ENCODE peak calls at places on chromosomes 7 and 10, in ten cellular contexts. One of them, this sample, is unnamed.

GRCh38 chr10:133176546-133176945 is 16.5 kb downstream of the KNDC1 start:
- DNase-seq in activated T-helper 1 cell treated with anti-CD3 and anti-CD28 coated beads, Interleukin-2, amount 50 U/mL, for 16 hours: no peak
- DNase-seq in caudate nucleus: no peak
- DNase-seq in AG09319: no peak
- DNase-seq in psoas muscle: no peak
- DNase-seq in activated naive CD4-positive, alpha-beta T cell treated with anti-CD3 and anti-CD28 coated beads, Interleukin-2, amount 50 U/mL, for 16 hours: no peak
- DNase-seq in A172: no peak
- DNase-seq in colonic mucosa: no peak
- DNase-seq in NCI-H774: no peak
- DNase-seq in mesenteric fat pad: no peak
- DNase-seq in this sample: no peak

GRCh38 chr7:135980665-135981180 is 3.6 kb upstream of the MTPN start:
- DNase-seq in A172: peak
- DNase-seq in NCI-H774: no peak
- DNase-seq in AG09319: peak
- DNase-seq in colonic mucosa: peak
- DNase-seq in caudate nucleus: no peak
- DNase-seq in activated naive CD4-positive, alpha-beta T cell treated with anti-CD3 and anti-CD28 coated beads, Interleukin-2, amount 50 U/mL, for 16 hours: peak
- DNase-seq in activated T-helper 1 cell treated with anti-CD3 and anti-CD28 coated beads, Interleukin-2, amount 50 U/mL, for 16 hours: peak
- DNase-seq in psoas muscle: no peak
- DNase-seq in mesenteric fat pad: no peak
- DNase-seq in this sample: peak

GRCh38 chr7:94286111-94286510 is 108.6 kb upstream of the COL1A2 start:
- DNase-seq in caudate nucleus: no peak
- DNase-seq in psoas muscle: no peak
- DNase-seq in mesenteric fat pad: no peak
- DNase-seq in AG09319: no peak
- DNase-seq in activated T-helper 1 cell treated with anti-CD3 and anti-CD28 coated beads, Interleukin-2, amount 50 U/mL, for 16 hours: no peak
- DNase-seq in colonic mucosa: no peak
- DNase-seq in A172: no peak
- DNase-seq in NCI-H774: no peak
- DNase-seq in activated naive CD4-positive, alpha-beta T cell treated with anti-CD3 and anti-CD28 coated beads, Interleukin-2, amount 50 U/mL, for 16 hours: no peak
- DNase-seq in this sample: no peak

GRCh38 chr10:104333037-104333727 is 5.1 kb downstream of the ITPRIP start:
- DNase-seq in colonic mucosa: peak
- DNase-seq in psoas muscle: no peak
- DNase-seq in NCI-H774: no peak
- DNase-seq in AG09319: no peak
- DNase-seq in caudate nucleus: no peak
- DNase-seq in mesenteric fat pad: peak
- DNase-seq in activated T-helper 1 cell treated with anti-CD3 and anti-CD28 coated beads, Interleukin-2, amount 50 U/mL, for 16 hours: no peak
- DNase-seq in activated naive CD4-positive, alpha-beta T cell treated with anti-CD3 and anti-CD28 coated beads, Interleukin-2, amount 50 U/mL, for 16 hours: peak
- DNase-seq in A172: no peak
- DNase-seq in this sample: no peak

GRCh38 chr7:781936-782529 is 50.2 kb upstream of the SUN1 start:
- DNase-seq in NCI-H774: no peak
- DNase-seq in A172: no peak
- DNase-seq in AG09319: no peak
- DNase-seq in activated T-helper 1 cell treated with anti-CD3 and anti-CD28 coated beads, Interleukin-2, amount 50 U/mL, for 16 hours: no peak
- DNase-seq in mesenteric fat pad: no peak
- DNase-seq in caudate nucleus: no peak
- DNase-seq in colonic mucosa: no peak
- DNase-seq in activated naive CD4-positive, alpha-beta T cell treated with anti-CD3 and anti-CD28 coated beads, Interleukin-2, amount 50 U/mL, for 16 hours: no peak
- DNase-seq in psoas muscle: no peak
- DNase-seq in this sample: no peak

GRCh38 chr10:31961675-31962074 is 33.0 kb upstream of the ARHGAP12 start:
- DNase-seq in activated T-helper 1 cell treated with anti-CD3 and anti-CD28 coated beads, Interleukin-2, amount 50 U/mL, for 16 hours: no peak
- DNase-seq in colonic mucosa: no peak
- DNase-seq in NCI-H774: no peak
- DNase-seq in A172: peak
- DNase-seq in caudate nucleus: no peak
- DNase-seq in psoas muscle: no peak
- DNase-seq in activated naive CD4-positive, alpha-beta T cell treated with anti-CD3 and anti-CD28 coated beads, Interleukin-2, amount 50 U/mL, for 16 hours: no peak
- DNase-seq in mesenteric fat pad: no peak
- DNase-seq in AG09319: no peak
- DNase-seq in this sample: no peak

GRCh38 chr10:73219384-73219783 is 27.7 kb downstream of the DNAJC9 start:
- DNase-seq in activated naive CD4-positive, alpha-beta T cell treated with anti-CD3 and anti-CD28 coated beads, Interleukin-2, amount 50 U/mL, for 16 hours: no peak
- DNase-seq in A172: no peak
- DNase-seq in colonic mucosa: no peak
- DNase-seq in AG09319: no peak
- DNase-seq in NCI-H774: no peak
- DNase-seq in activated T-helper 1 cell treated with anti-CD3 and anti-CD28 coated beads, Interleukin-2, amount 50 U/mL, for 16 hours: no peak
- DNase-seq in mesenteric fat pad: no peak
- DNase-seq in psoas muscle: no peak
- DNase-seq in caudate nucleus: no peak
- DNase-seq in this sample: no peak

GRCh38 chr7:129569811-129570215 is 41.7 kb upstream of the NRF1 start:
- DNase-seq in colonic mucosa: peak
- DNase-seq in mesenteric fat pad: peak
- DNase-seq in caudate nucleus: no peak
- DNase-seq in activated naive CD4-positive, alpha-beta T cell treated with anti-CD3 and anti-CD28 coated beads, Interleukin-2, amount 50 U/mL, for 16 hours: no peak
- DNase-seq in psoas muscle: no peak
- DNase-seq in A172: peak
- DNase-seq in NCI-H774: no peak
- DNase-seq in activated T-helper 1 cell treated with anti-CD3 and anti-CD28 coated beads, Interleukin-2, amount 50 U/mL, for 16 hours: no peak
- DNase-seq in AG09319: peak
- DNase-seq in this sample: no peak

GRCh38 chr7:71612892-71613291 is 480.9 kb downstream of the GALNT17 start:
- DNase-seq in A172: no peak
- DNase-seq in psoas muscle: no peak
- DNase-seq in caudate nucleus: no peak
- DNase-seq in colonic mucosa: no peak
- DNase-seq in activated T-helper 1 cell treated with anti-CD3 and anti-CD28 coated beads, Interleukin-2, amount 50 U/mL, for 16 hours: no peak
- DNase-seq in NCI-H774: no peak
- DNase-seq in AG09319: no peak
- DNase-seq in activated naive CD4-positive, alpha-beta T cell treated with anti-CD3 and anti-CD28 coated beads, Interleukin-2, amount 50 U/mL, for 16 hours: no peak
- DNase-seq in mesenteric fat pad: no peak
- DNase-seq in this sample: no peak

GRCh38 chr7:138023618-138024333 is 21.9 kb upstream of the CREB3L2 start:
- DNase-seq in activated T-helper 1 cell treated with anti-CD3 and anti-CD28 coated beads, Interleukin-2, amount 50 U/mL, for 16 hours: no peak
- DNase-seq in A172: no peak
- DNase-seq in NCI-H774: no peak
- DNase-seq in colonic mucosa: no peak
- DNase-seq in mesenteric fat pad: no peak
- DNase-seq in caudate nucleus: no peak
- DNase-seq in activated naive CD4-positive, alpha-beta T cell treated with anti-CD3 and anti-CD28 coated beads, Interleukin-2, amount 50 U/mL, for 16 hours: no peak
- DNase-seq in AG09319: no peak
- DNase-seq in psoas muscle: no peak
- DNase-seq in this sample: no peak

GRCh38 chr7:150871601-150872000 is 19.3 kb downstream of the AOC1 start:
- DNase-seq in mesenteric fat pad: no peak
- DNase-seq in A172: no peak
- DNase-seq in caudate nucleus: no peak
- DNase-seq in activated T-helper 1 cell treated with anti-CD3 and anti-CD28 coated beads, Interleukin-2, amount 50 U/mL, for 16 hours: no peak
- DNase-seq in activated naive CD4-positive, alpha-beta T cell treated with anti-CD3 and anti-CD28 coated beads, Interleukin-2, amount 50 U/mL, for 16 hours: no peak
- DNase-seq in NCI-H774: no peak
- DNase-seq in colonic mucosa: no peak
- DNase-seq in AG09319: no peak
- DNase-seq in psoas muscle: no peak
- DNase-seq in this sample: no peak

GRCh38 chr10:52313350-52314006 is 603 bp upstream of the DKK1 start:
- DNase-seq in caudate nucleus: no peak
- DNase-seq in A172: no peak
- DNase-seq in NCI-H774: no peak
- DNase-seq in mesenteric fat pad: no peak
- DNase-seq in psoas muscle: no peak
- DNase-seq in activated T-helper 1 cell treated with anti-CD3 and anti-CD28 coated beads, Interleukin-2, amount 50 U/mL, for 16 hours: no peak
- DNase-seq in activated naive CD4-positive, alpha-beta T cell treated with anti-CD3 and anti-CD28 coated beads, Interleukin-2, amount 50 U/mL, for 16 hours: no peak
- DNase-seq in colonic mucosa: peak
- DNase-seq in AG09319: no peak
- DNase-seq in this sample: peak

GRCh38 chr10:97134983-97135382 is 50.8 kb downstream of the SLIT1 start:
- DNase-seq in activated T-helper 1 cell treated with anti-CD3 and anti-CD28 coated beads, Interleukin-2, amount 50 U/mL, for 16 hours: no peak
- DNase-seq in activated naive CD4-positive, alpha-beta T cell treated with anti-CD3 and anti-CD28 coated beads, Interleukin-2, amount 50 U/mL, for 16 hours: no peak
- DNase-seq in psoas muscle: no peak
- DNase-seq in colonic mucosa: no peak
- DNase-seq in AG09319: no peak
- DNase-seq in mesenteric fat pad: no peak
- DNase-seq in NCI-H774: no peak
- DNase-seq in caudate nucleus: no peak
- DNase-seq in A172: no peak
- DNase-seq in this sample: no peak

GRCh38 chr7:25405736-25406135 is 177.4 kb upstream of the NPVF start:
- DNase-seq in activated T-helper 1 cell treated with anti-CD3 and anti-CD28 coated beads, Interleukin-2, amount 50 U/mL, for 16 hours: no peak
- DNase-seq in AG09319: no peak
- DNase-seq in caudate nucleus: no peak
- DNase-seq in colonic mucosa: no peak
- DNase-seq in NCI-H774: no peak
- DNase-seq in mesenteric fat pad: no peak
- DNase-seq in psoas muscle: no peak
- DNase-seq in A172: no peak
- DNase-seq in activated naive CD4-positive, alpha-beta T cell treated with anti-CD3 and anti-CD28 coated beads, Interleukin-2, amount 50 U/mL, for 16 hours: no peak
- DNase-seq in this sample: no peak

GRCh38 chr7:65265959-65266519 is 107.6 kb upstream of the ZNF92 start:
- DNase-seq in AG09319: no peak
- DNase-seq in psoas muscle: no peak
- DNase-seq in activated naive CD4-positive, alpha-beta T cell treated with anti-CD3 and anti-CD28 coated beads, Interleukin-2, amount 50 U/mL, for 16 hours: no peak
- DNase-seq in A172: no peak
- DNase-seq in colonic mucosa: no peak
- DNase-seq in NCI-H774: no peak
- DNase-seq in mesenteric fat pad: no peak
- DNase-seq in activated T-helper 1 cell treated with anti-CD3 and anti-CD28 coated beads, Interleukin-2, amount 50 U/mL, for 16 hours: no peak
- DNase-seq in caudate nucleus: no peak
- DNase-seq in this sample: no peak

GRCh38 chr7:75611557-75612178 is 119.5 kb downstream of the SPDYE5 start:
- DNase-seq in activated T-helper 1 cell treated with anti-CD3 and anti-CD28 coated beads, Interleukin-2, amount 50 U/mL, for 16 hours: no peak
- DNase-seq in AG09319: no peak
- DNase-seq in NCI-H774: no peak
- DNase-seq in activated naive CD4-positive, alpha-beta T cell treated with anti-CD3 and anti-CD28 coated beads, Interleukin-2, amount 50 U/mL, for 16 hours: no peak
- DNase-seq in psoas muscle: peak
- DNase-seq in mesenteric fat pad: peak
- DNase-seq in A172: no peak
- DNase-seq in colonic mucosa: no peak
- DNase-seq in caudate nucleus: peak
- DNase-seq in this sample: peak